ENCODE peak calls at places on chromosomes 3 and 15, in six cellular contexts. I is HepG2, G is mesenchymal stem cell, Q is hepatocyte, J is small intestine, Z is transverse colon. P is an unnamed sample.
A peak's percentile ranks its signal among the peaks of the same experiment; 100 is the strongest.

GRCh38 chr3:10459954-10460754 is 45.2 kb downstream of the ATP2B2 start:
- DNase-seq in I (peak; percentile 73), G (peak; percentile 79), Q (peak; percentile 88), J (peak; percentile 19), Z (peak; percentile 16), P (peak; percentile 34)

GRCh38 chr3:123286308-123287023 is 84.7 kb downstream of the SEC22A start:
- DNase-seq in I (peak; percentile 48), G (peak; percentile 73), Q (peak; percentile 82), J (peak; percentile 38), Z (peak; percentile 21), P (peak; percentile 29)

GRCh38 chr3:8506611-8507061 is 5.0 kb downstream of the LMCD1 start:
- DNase-seq in I (no peak), G (no peak), Q (no peak), J (no peak), Z (no peak), P (no peak)

GRCh38 chr3:41726891-41727290 is 235.0 kb downstream of the ULK4 start:
- DNase-seq in I (no peak), G (no peak), Q (no peak), J (no peak), Z (no peak), P (no peak)

GRCh38 chr3:24299236-24299635 is 195.4 kb downstream of the THRB start:
- DNase-seq in I (no peak), G (no peak), Q (no peak), J (no peak), Z (no peak), P (no peak)

GRCh38 chr3:128448491-128448890 is 18.2 kb downstream of the DNAJB8 start:
- DNase-seq in I (no peak), G (no peak), Q (no peak), J (no peak), Z (no peak), P (no peak)

GRCh38 chr3:143565943-143566342 is 282.3 kb downstream of the SLC9A9 start:
- DNase-seq in I (no peak), G (peak; percentile 53), Q (peak; percentile 35), J (no peak), Z (no peak), P (no peak)

GRCh38 chr15:38040615-38041014 is 106.2 kb downstream of the TMCO5A start:
- DNase-seq in I (no peak), G (no peak), Q (no peak), J (no peak), Z (no peak), P (no peak)

GRCh38 chr15:73965094-73965729 is 26.9 kb downstream of the STOML1 start:
- DNase-seq in I (no peak), G (no peak), Q (no peak), J (no peak), Z (no peak), P (no peak)

GRCh38 chr3:138964923-138965322 is 17.9 kb downstream of the FOXL2NB start:
- DNase-seq in I (no peak), G (no peak), Q (no peak), J (no peak), Z (no peak), P (no peak)

GRCh38 chr3:185153170-185153733 is 392 bp upstream of the C3orf70 start:
- DNase-seq in I (no peak), G (peak; percentile 38), Q (peak; percentile 24), J (peak; percentile 20), Z (peak; percentile 29), P (no peak)

GRCh38 chr3:150682819-150683218 is 20.9 kb downstream of the ERICH6 start:
- DNase-seq in I (no peak), G (no peak), Q (no peak), J (no peak), Z (no peak), P (no peak)

GRCh38 chr15:84079885-84080777 is 155.4 kb upstream of the GOLGA6L4 start:
- DNase-seq in I (no peak), G (peak; percentile 32), Q (peak; percentile 60), J (peak; percentile 1), Z (peak; percentile 9), P (no peak)

GRCh38 chr15:90205886-90206285 is 4.8 kb downstream of the SEMA4B start:
- DNase-seq in I (no peak), G (no peak), Q (no peak), J (no peak), Z (no peak), P (no peak)

GRCh38 chr3:128050597-128050996 is 1.6 kb upstream of the SEC61A1 start:
- DNase-seq in I (no peak), G (no peak), Q (no peak), J (no peak), Z (peak; percentile 48), P (no peak)

GRCh38 chr15:39781967-39782292 is 711 bp downstream of the FSIP1 start:
- DNase-seq in I (no peak), G (no peak), Q (no peak), J (no peak), Z (no peak), P (no peak)

GRCh38 chr15:25173241-25174028 is 218.6 kb downstream of the SNRPN start:
- DNase-seq in I (no peak), G (no peak), Q (no peak), J (no peak), Z (no peak), P (peak; percentile 7)

GRCh38 chr3:71022552-71023335 is 560.8 kb downstream of the FOXP1 start:
- DNase-seq in I (peak; percentile 23), G (no peak), Q (no peak), J (peak; percentile 31), Z (no peak), P (no peak)

GRCh38 chr3:29972594-29972993 is 633.8 kb upstream of the TGFBR2 start:
- DNase-seq in I (no peak), G (peak; percentile 34), Q (no peak), J (no peak), Z (no peak), P (no peak)

GRCh38 chr3:71066849-71067261 is 516.7 kb downstream of the FOXP1 start:
- DNase-seq in I (no peak), G (peak; percentile 82), Q (no peak), J (no peak), Z (no peak), P (no peak)

GRCh38 chr15:99137111-99137546 is 32.2 kb downstream of the SYNM start:
- DNase-seq in I (no peak), G (no peak), Q (no peak), J (peak; percentile 44), Z (no peak), P (no peak)

GRCh38 chr3:183958775-183959174 is 58.9 kb downstream of the ABCC5 start:
- DNase-seq in I (no peak), G (no peak), Q (no peak), J (peak; percentile 39), Z (peak; percentile 19), P (no peak)

GRCh38 chr3:152309535-152310317 is 41.0 kb downstream of the MBNL1 start:
- DNase-seq in I (no peak), G (no peak), Q (no peak), J (no peak), Z (no peak), P (no peak)

GRCh38 chr3:152305075-152305474 is 36.3 kb downstream of the MBNL1 start:
- DNase-seq in I (no peak), G (no peak), Q (no peak), J (no peak), Z (no peak), P (no peak)

GRCh38 chr3:152309031-152309430 is 40.3 kb downstream of the MBNL1 start:
- DNase-seq in I (no peak), G (peak; percentile 54), Q (no peak), J (no peak), Z (no peak), P (no peak)

GRCh38 chr3:152307829-152308474 is 39.2 kb downstream of the MBNL1 start:
- DNase-seq in I (peak; percentile 58), G (peak; percentile 45), Q (peak; percentile 35), J (peak; percentile 41), Z (no peak), P (no peak)

GRCh38 chr3:152308475-152308844 is 39.7 kb downstream of the MBNL1 start:
- DNase-seq in I (no peak), G (no peak), Q (no peak), J (no peak), Z (no peak), P (no peak)
- H3K4me1 ChIP-seq in I (peaks cover 56% of the 10 kb centered on the region), G (peaks cover 10% of the 10 kb centered on the region), Q (peaks cover 38% of the 10 kb centered on the region), J (peaks cover 5% of the 10 kb centered on the region), Z (peaks cover 71% of the 10 kb centered on the region), P (peaks cover 29% of the 10 kb centered on the region)

DNA sequence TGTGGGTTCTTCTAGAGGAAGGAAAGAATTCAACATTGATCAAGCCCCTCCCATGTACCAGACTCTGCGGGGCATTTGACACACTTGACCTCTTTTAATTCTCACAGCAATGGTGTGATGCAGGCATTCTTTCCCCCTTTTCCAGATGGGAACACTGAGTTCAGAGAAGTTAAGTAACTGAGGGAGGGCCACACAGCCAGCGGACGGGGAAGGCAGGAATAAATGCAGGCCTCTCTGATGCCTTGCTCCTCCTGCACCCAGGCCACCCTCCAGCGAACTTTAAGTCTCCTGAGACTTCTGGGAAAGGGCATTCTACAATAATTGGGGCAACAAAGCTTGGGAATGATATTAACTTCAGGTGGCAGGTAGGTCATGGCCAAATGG is 227.4 kb downstream of the UACA start:
- DNase-seq in I (no peak), G (no peak), Q (no peak), J (no peak), Z (no peak), P (no peak)
- H3K4me3 ChIP-seq in I (no peak overlapping the region), G (no peak overlapping the region), Q (no peak overlapping the region), J (no peak overlapping the region), Z (no peak overlapping the region), P (no peak overlapping the region)

DNA sequence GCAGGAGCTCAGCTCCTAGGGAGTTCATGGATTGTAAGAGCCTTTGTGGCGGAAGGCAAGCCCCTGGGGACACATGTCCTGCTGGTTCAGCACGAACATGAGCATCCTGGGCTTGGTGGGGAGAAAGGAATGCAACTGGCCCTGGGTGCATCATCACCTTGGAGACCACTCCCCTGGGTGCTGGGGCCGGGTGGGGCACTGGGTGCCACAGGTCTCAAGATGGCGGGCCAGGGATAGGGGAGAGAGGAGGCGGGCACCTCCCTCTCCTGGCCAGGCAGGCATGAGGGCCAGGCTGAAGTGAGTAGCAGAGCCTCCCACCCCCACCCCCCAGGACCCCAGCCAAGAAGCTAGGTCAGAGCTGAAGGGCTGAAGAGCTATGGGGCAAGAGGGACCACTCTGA is 768 bp downstream of the PCBP4 start:
- DNase-seq in I (no peak), G (no peak), Q (no peak), J (no peak), Z (no peak), P (no peak)
- H3K4me1 ChIP-seq in I (peaks cover 89% of the 10 kb centered on the region), G (peaks cover 41% of the 10 kb centered on the region), Q (peaks cover 31% of the 10 kb centered on the region), J (no peaks in the 10 kb centered on the region), Z (peaks cover 23% of the 10 kb centered on the region), P (peaks cover 6% of the 10 kb centered on the region)

DNA sequence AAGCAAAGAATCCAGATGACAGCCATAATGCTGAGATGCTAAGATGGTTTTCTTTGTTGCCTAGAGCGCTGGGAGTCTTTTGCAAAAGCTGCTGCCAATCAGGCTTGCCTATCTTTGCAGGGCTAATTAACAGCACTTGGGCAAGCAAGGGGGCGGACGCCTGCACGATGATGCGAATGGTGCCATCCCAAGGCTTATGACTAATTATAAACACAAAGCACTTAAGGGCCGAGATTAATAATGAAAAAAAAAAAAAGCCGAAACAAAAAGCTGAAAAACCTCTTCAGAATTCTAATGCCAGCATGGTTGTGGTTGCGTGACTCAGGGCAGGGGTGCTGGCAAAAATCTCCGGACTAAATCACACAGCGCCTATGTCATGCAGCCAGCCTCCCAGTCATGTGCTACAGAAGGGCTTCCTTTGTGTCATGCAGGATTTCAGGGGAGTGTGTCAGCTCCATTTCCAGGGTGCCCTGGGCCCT is 184.9 kb upstream of the ANKRD28 start:
- DNase-seq in I (no peak), G (peak; percentile 97), Q (no peak), J (no peak), Z (no peak), P (no peak)
- H3K4me3 ChIP-seq in I (no peak overlapping the region), G (no peak overlapping the region), Q (no peak overlapping the region), J (no peak overlapping the region), Z (no peak overlapping the region), P (no peak overlapping the region)

GRCh38 chr3:151903501-151903991 is 30.1 kb downstream of the SUCNR1 start:
- DNase-seq in I (no peak), G (peak; percentile 97), Q (peak; percentile 12), J (no peak), Z (no peak), P (no peak)
- H3K4me1 ChIP-seq in I (no peaks in the 10 kb centered on the region), G (peaks cover 1% of the 10 kb centered on the region), Q (peaks cover 4% of the 10 kb centered on the region), J (no peaks in the 10 kb centered on the region), Z (peaks cover 18% of the 10 kb centered on the region), P (no peaks in the 10 kb centered on the region)

P was measured in lung.